ENCODE peak calls at places on chromosomes 11 and 22, in seven cellular contexts. P, S, U, E, H, Z and O are unnamed samples. For H3K9me3, the result is how much of the 10 kb centered on the place peaks cover.

GRCh38 chr11:107740256-107740655 is 28.4 kb upstream of the SLN start:
- DNase-seq in E (no peak), Z (no peak), P (no peak), S (no peak), U (no peak), H (no peak), O (no peak)

GRCh38 chr22:47817380-47817779 is 1054.9 kb downstream of the TBC1D22A start:
- DNase-seq in Z (no peak), E (no peak), U (no peak), P (no peak), S (no peak), H (no peak), O (no peak)

GRCh38 chr22:22955866-22956535 is 68.4 kb downstream of the IGLL5 start:
- DNase-seq in S (no peak), P (peak), U (no peak), E (peak), H (peak), Z (peak), O (peak)

GRCh38 chr22:31085493-31085824 is 4.3 kb downstream of the SMTN start:
- DNase-seq in E (peak), S (no peak), P (peak), Z (peak), H (peak), U (no peak), O (no peak)

GRCh38 chr11:20066783-20067156 is 93.5 kb downstream of the DBX1 start:
- DNase-seq in U (no peak), H (no peak), S (no peak), P (no peak), Z (no peak), E (no peak), O (no peak)

GRCh38 chr22:25955323-25955722 is 213.3 kb downstream of the MYO18B start:
- DNase-seq in H (no peak), Z (no peak), E (no peak), S (no peak), P (no peak), U (peak), O (no peak)

GRCh38 chr22:22810018-22810427 is 77.6 kb upstream of the IGLL5 start:
- DNase-seq in P (peak), Z (peak), H (peak), S (no peak), U (peak), E (no peak), O (no peak)

GRCh38 chr11:1852885-1853284 is at the start of gene LSP1:
- DNase-seq in U (peak), P (peak), Z (no peak), H (no peak), E (no peak), S (peak), O (no peak)

GRCh38 chr11:12695878-12696277 is 21.7 kb downstream of the TEAD1 start:
- DNase-seq in P (no peak), Z (no peak), E (no peak), S (no peak), H (no peak), U (no peak), O (no peak)

GRCh38 chr11:5564259-5565019 is 16.1 kb upstream of the OR52H1 start:
- DNase-seq in E (no peak), U (no peak), P (no peak), Z (no peak), H (no peak), S (no peak), O (no peak)

GRCh38 chr11:28887681-28888080 is 779.5 kb downstream of the METTL15 start:
- DNase-seq in Z (no peak), H (no peak), E (no peak), P (no peak), S (no peak), U (no peak), O (no peak)

GRCh38 chr11:115422013-115422697 is 82.1 kb downstream of the CADM1 start:
- DNase-seq in S (no peak), P (no peak), H (no peak), E (no peak), U (no peak), Z (no peak), O (no peak)

GRCh38 chr11:95093548-95093947 is 3.9 kb downstream of the ENDOD1 start:
- DNase-seq in E (no peak), Z (no peak), P (no peak), S (no peak), U (no peak), H (no peak), O (no peak)

GRCh38 chr22:46584081-46584903 is 35.9 kb upstream of the GRAMD4 start:
- DNase-seq in S (no peak), H (no peak), E (no peak), U (peak), P (peak), Z (peak), O (no peak)

DNA sequence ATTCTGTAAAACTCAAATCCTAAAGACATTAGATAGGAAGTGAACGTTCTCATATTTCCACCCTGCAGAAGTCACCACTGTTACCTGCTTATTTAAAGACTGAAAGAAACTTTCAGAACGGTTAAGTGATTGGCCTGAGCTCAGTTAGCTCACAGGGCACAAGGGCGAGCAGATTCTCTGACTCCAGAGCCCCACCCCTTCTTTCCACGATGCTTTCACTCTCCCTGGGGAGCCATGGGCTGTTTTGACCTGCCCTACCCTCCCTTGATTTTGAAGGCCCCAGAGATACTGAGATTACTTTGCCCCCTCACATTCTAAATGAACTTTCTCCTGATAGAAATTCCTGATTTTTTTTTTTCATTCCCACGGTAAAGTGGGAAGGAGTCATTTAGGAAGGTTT is 33.9 kb downstream of the ARHGAP1 start:
- DNase-seq in U (no peak), S (no peak), P (peak), H (peak), Z (no peak), E (no peak), O (no peak)
- H3K27ac ChIP-seq in U (peak), S (no peak), P (no peak), H (peak), Z (no peak), E (no peak), O (peak)

DNA sequence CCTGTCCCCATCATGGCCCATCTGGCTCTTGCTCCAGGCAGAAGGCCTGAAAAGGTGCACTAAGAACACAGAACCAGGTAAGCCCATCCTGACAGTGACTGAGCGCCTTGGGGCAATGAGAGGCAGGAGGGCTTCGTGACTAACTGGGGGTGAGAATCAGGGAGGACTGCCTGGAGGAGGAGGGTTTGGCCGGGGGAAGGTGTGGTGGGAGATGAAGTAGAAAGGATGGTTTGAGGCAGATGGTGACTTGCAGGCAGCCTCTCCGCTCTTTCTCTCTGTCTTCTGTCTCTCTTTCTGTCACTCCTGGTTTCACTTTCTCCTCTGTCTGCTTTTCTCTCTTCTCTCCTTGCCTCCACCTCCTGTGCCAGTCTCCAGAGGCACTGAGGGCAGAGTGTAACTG is 60.8 kb downstream of the CACNA1I start:
- DNase-seq in U (no peak), Z (no peak), E (no peak), P (no peak), H (no peak), S (no peak), O (no peak)
- TF ChIP-seq CTCF in U (no peak), Z (no peak), E (no peak), P (no peak), H (no peak), S (no peak), O (no peak)

DNA sequence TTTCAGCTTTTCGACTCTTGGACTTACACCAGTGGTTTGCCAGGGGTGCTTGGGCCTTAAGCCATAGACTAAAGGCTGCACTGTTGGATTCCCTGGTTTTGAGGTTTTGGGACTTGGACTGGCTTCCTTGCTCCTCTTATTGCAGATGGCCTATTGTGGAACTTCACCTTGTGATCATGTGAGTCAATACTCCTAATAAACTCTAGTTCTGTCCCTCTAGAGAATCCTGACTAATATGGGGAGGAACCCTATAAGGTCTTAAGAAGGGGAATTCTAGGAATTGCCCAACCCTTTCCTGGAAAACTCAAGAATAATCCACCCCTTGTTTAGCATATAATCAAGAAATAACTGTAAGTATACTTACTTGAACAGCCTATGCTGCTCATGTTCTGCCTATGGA is 491.8 kb downstream of the TMEM135 start:
- DNase-seq in S (no peak), Z (no peak), U (no peak), P (no peak), H (no peak), E (no peak), O (no peak)
- H3K9me3 ChIP-seq in S (under half), Z (under half), U (under half), P (under half), H (under half), E (under half), O (under half)

GRCh38 chr11:34501500-34501899 is 12.1 kb downstream of the ELF5 start:
- DNase-seq in E (no peak), S (no peak), P (no peak), U (no peak), H (no peak), Z (peak), O (no peak)
- H3K27ac ChIP-seq in E (no peak), S (no peak), P (no peak), U (peak), H (no peak), Z (no peak), O (no peak)

DNA sequence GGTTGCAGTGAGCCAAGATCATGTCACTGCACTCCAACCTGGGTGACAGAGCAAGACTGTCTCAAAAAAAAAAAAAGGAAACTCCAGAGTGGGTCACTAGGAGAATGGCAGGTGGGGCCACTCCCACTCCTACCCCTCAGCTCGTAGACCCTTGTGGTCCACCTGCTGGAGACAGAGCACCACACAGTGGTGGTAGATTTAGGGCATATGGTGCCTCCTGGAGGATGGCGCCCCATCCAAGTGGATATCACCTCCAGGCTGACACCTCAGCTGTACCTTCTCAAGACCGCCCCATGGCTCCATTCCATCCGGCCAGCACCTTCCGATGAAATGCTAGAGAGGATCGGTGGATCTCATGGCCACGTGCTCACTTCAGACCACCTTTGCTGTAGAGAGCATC is 6.2 kb downstream of the CYTH4 start:
- DNase-seq in H (no peak), P (no peak), E (no peak), S (no peak), Z (no peak), U (no peak), O (no peak)
- TF ChIP-seq CTCF in H (no peak), P (no peak), E (no peak), S (no peak), Z (no peak), U (no peak), O (no peak)

DNA sequence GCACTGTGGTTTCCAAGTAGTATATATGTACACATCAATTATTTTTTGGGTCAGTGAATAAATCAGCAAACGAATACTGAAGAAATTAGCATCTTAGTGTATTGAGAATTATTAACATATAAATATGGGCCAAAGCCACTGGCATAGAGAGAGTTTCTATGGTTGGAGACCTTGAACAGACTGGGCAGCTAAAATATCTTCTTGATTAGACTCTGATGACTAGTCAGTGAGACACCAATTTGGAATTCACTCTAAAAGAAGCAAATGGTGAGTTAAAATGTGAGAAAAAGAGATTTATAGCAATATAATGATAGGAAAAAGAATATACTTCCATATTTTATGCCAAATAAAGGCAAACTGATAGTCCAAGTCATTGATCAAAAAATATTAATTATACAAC is 731.0 kb upstream of the LUZP2 start:
- DNase-seq in Z (no peak), E (no peak), U (no peak), P (no peak), S (no peak), H (no peak), O (no peak)
- H3K9me3 ChIP-seq in Z (under half), E (under half), U (under half), P (under half), S (under half), H (under half), O (under half)

GRCh38 chr11:60131943-60132342 is 43.5 kb downstream of the MS4A2 start:
- DNase-seq in S (no peak), Z (no peak), E (no peak), H (no peak), U (no peak), P (no peak), O (no peak)
- H3K27ac ChIP-seq in S (no peak), Z (no peak), E (no peak), H (no peak), U (no peak), P (no peak), O (no peak)

DNA sequence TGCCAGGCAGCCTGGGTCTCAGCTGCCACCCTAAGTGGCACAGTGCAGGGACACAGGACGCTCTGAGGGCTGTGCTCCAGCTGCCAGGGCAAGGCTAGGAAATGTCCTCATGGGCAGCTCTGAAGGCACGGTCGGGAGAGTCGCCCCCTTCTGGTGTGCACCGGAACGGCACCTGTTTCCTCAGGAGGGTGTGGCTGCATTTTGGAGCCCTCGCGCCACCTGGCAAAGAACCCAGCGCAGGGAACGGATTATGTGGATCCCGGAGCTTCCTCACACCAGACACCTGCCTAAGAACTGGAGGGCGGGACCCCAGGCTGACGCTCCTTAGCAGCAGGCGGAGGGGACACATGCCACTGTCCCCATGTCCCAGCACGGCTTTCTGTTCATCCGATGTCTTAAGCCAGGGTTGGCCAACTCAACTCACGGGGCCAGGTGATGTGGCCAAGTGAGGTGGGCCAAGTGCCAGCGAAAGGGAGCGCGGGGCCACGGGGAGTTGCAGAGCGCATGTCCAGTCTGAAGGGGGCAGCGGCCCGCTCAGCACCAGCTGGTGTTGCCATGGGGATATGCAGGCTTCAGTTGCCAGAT is 5.1 kb upstream of the SLC22A8 start:
- DNase-seq in H (no peak), U (peak), E (no peak), P (no peak), S (no peak), Z (no peak), O (no peak)
- TF ChIP-seq CTCF in H (peak), U (peak), E (no peak), P (no peak), S (peak), Z (peak), O (no peak)